ENCODE peak calls at places on chromosomes 2 and 18, in ten cellular contexts. Q, B, E, S, C, G, V, K, L and U are unnamed samples.

GRCh38 chr2:146301287-146301686 is 1543.5 kb upstream of the ACVR2A start:
- DNase-seq in L (no peak), S (no peak), B (no peak), E (no peak), V (no peak), C (no peak), K (no peak), G (no peak), Q (no peak), U (no peak)

GRCh38 chr2:101706819-101707177 is 9.3 kb downstream of the MAP4K4 start:
- DNase-seq in V (no peak), L (no peak), E (no peak), S (no peak), B (no peak), C (no peak), G (no peak), K (no peak), Q (no peak), U (no peak)

GRCh38 chr2:239311132-239312040 is 89.4 kb downstream of the HDAC4 start:
- DNase-seq in G (peak; percentile 51), Q (no peak), C (no peak), L (peak; percentile 74), K (peak; percentile 47), V (no peak), E (no peak), B (no peak), S (peak; percentile 25), U (peak; percentile 44)

GRCh38 chr18:75517286-75517685 is 89.8 kb upstream of the SMIM21 start:
- DNase-seq in C (no peak), E (no peak), K (no peak), L (no peak), V (no peak), Q (no peak), S (no peak), B (no peak), G (no peak), U (no peak)

GRCh38 chr2:239283961-239284801 is 116.6 kb downstream of the HDAC4 start:
- DNase-seq in B (no peak), G (peak; percentile 26), S (no peak), L (no peak), V (no peak), Q (no peak), K (no peak), E (no peak), C (no peak), U (no peak)

GRCh38 chr2:234427081-234428058 is 69.5 kb downstream of the ARL4C start:
- DNase-seq in C (peak; percentile 50), B (no peak), V (no peak), K (no peak), E (peak; percentile 78), L (no peak), Q (no peak), G (no peak), S (no peak), U (no peak)

GRCh38 chr18:74506405-74507119 is 10.4 kb downstream of the CNDP2 start:
- DNase-seq in C (no peak), S (peak; percentile 7), L (no peak), V (no peak), G (peak; percentile 57), E (no peak), Q (no peak), K (no peak), B (no peak), U (peak; percentile 42)

GRCh38 chr2:43559391-43560230 is 36.2 kb downstream of the THADA start:
- DNase-seq in Q (no peak), B (no peak), V (no peak), S (no peak), K (no peak), C (no peak), G (no peak), E (no peak), L (no peak), U (no peak)

GRCh38 chr2:240986787-240987411 is 11.5 kb upstream of the SNED1 start:
- DNase-seq in V (peak; percentile 60), S (no peak), Q (no peak), K (no peak), B (peak; percentile 73), G (peak; percentile 31), L (peak; percentile 67), E (no peak), C (no peak), U (no peak)

DNA sequence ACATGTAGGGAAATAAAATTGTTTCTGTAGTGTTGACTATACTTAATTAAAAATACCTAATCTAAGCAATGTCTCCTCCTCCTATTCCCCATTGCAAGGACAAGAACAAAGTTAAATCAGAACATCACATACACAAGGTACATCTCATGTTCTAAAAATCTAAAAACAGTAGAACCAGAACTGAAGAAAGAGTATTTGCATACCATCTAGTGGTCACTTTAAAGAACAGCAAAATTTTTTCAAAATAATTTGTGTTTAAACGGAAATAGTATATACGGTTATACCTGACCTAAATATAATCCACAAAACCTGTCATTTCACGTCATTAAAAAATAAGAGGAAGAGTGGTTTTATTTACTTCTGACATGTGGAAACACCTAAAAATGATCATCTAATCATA is 294.3 kb upstream of the KCNH7 start:
- DNase-seq in E (no peak), G (no peak), V (no peak), K (no peak), B (no peak), C (peak; percentile 29), Q (no peak), S (no peak), L (no peak), U (no peak)
- TF ChIP-seq CTCF in E (peak; percentile 78), G (peak; percentile 44), V (no peak), K (peak; percentile 54), B (peak; percentile 19), C (peak; percentile 35), Q (peak; percentile 33), S (no peak), L (peak; percentile 10), U (peak; percentile 82)

DNA sequence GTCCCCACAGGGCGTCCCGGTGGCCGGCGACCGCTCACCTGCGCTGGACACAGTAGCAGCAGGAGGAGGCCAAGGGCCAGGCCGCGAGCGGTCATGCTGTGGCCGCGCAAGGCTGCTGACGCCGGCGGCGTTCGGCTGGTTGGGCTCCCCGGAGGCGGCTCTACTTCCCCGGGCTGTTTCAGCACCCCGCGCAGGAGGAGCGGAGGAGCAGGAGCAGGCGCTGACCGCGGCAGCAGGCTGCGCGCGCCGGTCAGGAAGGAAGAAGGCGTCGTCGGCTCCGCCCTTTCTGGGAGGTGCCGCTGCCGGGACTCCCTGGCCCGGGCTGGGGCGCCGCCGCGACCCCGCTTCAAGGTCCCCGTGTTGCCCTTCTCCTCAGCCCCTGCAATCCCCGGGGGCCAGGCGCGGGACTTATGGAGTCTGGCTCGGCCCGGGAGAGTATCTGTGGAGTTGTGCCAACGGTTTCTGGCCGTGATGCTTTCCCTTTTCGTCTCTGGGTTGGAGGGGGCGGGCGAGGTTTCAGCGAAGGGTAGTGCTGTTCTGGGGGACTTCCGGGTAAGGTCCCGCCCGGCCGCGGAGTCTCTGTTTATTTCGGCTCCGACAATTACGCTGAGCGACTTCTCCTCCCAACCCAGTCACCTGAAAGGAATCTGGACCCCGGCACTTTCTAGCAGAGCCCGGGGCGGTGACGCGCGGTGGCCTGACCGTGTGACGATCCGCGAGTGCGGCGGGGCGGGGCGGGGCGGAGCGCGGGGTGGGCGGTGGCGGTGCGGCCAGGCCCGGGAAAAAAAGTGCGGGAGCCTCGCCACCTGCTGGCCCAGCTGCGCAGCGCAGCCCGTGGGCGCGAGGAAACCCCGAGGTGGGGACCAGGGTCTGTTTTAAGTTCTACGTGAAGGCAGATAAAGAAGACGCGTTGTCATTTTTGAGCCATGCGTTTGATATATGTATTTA is at the start of gene NPC1:
- DNase-seq in V (peak; percentile 75), L (peak; percentile 91), Q (peak; percentile 69), S (peak; percentile 96), E (peak; percentile 98), G (peak; percentile 94), C (peak; percentile 91), B (peak; percentile 98), K (peak; percentile 89), U (peak; percentile 92)
- TF ChIP-seq CTCF in V (peak; percentile 80), L (peak; percentile 96), Q (peak; percentile 85), S (peak; percentile 99), E (peak; percentile 70), G (peak; percentile 92), C (peak; percentile 87), B (peak; percentile 88), K (peak; percentile 96), U (peak; percentile 97)

GRCh38 chr2:182559623-182560022 is 132.8 kb upstream of the PDE1A start:
- DNase-seq in L (no peak), C (peak; percentile 64), S (no peak), G (no peak), E (no peak), B (no peak), Q (no peak), K (no peak), V (no peak), U (no peak)

GRCh38 chr2:182553483-182553882 is 126.6 kb upstream of the PDE1A start:
- DNase-seq in B (no peak), E (no peak), V (no peak), S (no peak), L (no peak), C (no peak), G (no peak), K (no peak), Q (peak; percentile 36), U (no peak)

GRCh38 chr2:182554950-182555349 is 128.1 kb upstream of the PDE1A start:
- DNase-seq in V (no peak), G (no peak), L (no peak), E (no peak), S (no peak), Q (no peak), K (no peak), C (no peak), B (no peak), U (no peak)

DNA sequence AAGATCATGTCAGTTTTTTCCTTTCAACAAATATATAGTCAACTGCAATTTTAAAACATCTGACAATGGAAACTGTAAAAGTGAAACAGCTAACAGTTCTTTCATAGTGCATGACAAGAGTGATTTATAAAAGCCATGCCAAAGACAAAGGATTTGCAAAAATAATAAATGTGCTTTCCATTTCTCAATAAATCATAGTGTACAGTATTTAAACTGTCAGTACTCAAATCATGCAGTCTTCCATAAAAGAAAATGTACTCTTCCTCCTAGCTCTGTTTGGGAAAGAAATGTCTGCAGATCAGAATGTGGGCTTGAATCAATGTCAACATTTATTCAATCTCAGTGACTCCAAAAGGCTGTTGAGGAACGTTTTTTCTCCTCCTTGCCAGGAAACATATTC is 131.7 kb upstream of the PDE1A start:
- DNase-seq in Q (no peak), S (no peak), C (no peak), L (no peak), B (no peak), K (no peak), G (no peak), V (no peak), E (no peak), U (no peak)
- TF ChIP-seq CTCF in Q (no peak), S (no peak), C (no peak), L (no peak), B (no peak), K (no peak), G (no peak), V (no peak), E (no peak), U (no peak)

DNA sequence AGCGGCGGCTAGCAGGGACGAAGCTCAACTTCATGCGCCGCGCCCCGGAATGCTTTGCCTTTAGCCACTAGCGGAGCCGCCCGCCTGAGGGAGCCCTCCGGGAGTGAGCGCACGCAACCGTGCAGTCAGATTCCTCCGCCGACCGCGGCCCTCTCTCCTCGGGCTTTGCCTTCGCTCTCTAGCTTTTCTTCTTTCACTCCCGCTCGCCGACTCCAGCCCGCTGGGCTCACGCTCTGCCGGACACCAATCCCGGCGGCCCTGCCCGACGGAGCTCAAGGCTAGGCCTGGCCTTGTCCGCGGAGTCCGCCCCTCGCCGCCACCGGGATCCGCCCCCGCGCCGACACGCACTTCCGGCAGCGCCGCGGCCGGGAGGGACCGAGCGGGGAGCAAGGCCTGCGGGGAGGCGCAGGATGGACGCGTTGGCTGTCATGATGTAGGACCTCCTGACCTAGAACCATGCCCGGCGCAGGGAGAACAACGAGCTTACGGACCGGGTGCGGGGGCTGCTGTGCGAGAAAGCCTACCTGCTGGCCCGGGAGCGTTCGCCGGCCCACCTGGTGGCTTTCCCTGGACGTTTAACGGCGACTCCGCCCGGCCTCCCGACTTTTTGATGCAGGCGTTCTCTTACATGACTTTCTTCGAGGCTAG is 40.8 kb upstream of the AKAIN1 start:
- DNase-seq in C (peak; percentile 67), G (peak; percentile 87), L (peak; percentile 84), S (peak; percentile 87), B (peak; percentile 94), V (peak; percentile 52), K (peak; percentile 88), E (peak; percentile 92), Q (peak; percentile 70), U (peak; percentile 91)
- TF ChIP-seq CTCF in C (peak; percentile 29), G (peak; percentile 49), L (peak; percentile 50), S (no peak), B (peak; percentile 20), V (no peak), K (peak; percentile 40), E (peak; percentile 12), Q (no peak), U (peak; percentile 35)